ENCODE peak calls at places on chromosomes 3 and 15, in four cellular contexts. X is CD8-positive, alpha-beta memory T cell; J is right cardiac atrium; R is left lung. C is an unnamed sample. For H3K4me1 and H3K27me3, the result is how much of the 10 kb centered on the place peaks cover.

GRCh38 chr3:73094127-73094526 is 32.7 kb downstream of the EBLN2 start:
- DNase-seq in X (no peak), J (no peak), R (no peak), C (no peak)

GRCh38 chr3:182142928-182143327 is 431.2 kb downstream of the SOX2 start:
- DNase-seq in X (no peak), J (no peak), R (no peak), C (no peak)

GRCh38 chr3:2770451-2770850 is 339.7 kb downstream of the IL5RA start:
- DNase-seq in X (no peak), J (no peak), R (no peak), C (no peak)

GRCh38 chr15:65072027-65072426 is 4.2 kb upstream of the RASL12 start:
- DNase-seq in X (no peak), J (no peak), R (no peak), C (no peak)

GRCh38 chr3:193553606-193554005 is 1.1 kb downstream of the ATP13A4 start:
- DNase-seq in X (no peak), J (no peak), R (no peak), C (no peak)

GRCh38 chr15:59940928-59941327 is 63.2 kb upstream of the FOXB1 start:
- DNase-seq in X (no peak), J (no peak), R (no peak), C (no peak)

GRCh38 chr15:34754674-34755418 is at the start of gene GJD2:
- DNase-seq in X (no peak), J (peak), R (peak), C (no peak)

GRCh38 chr3:130787422-130788068 is 40.9 kb upstream of the PIK3R4 start:
- DNase-seq in X (no peak), J (no peak), R (no peak), C (no peak)

GRCh38 chr15:50247819-50248650 is 17.5 kb downstream of the HDC start:
- DNase-seq in X (no peak), J (peak), R (peak), C (peak)

GRCh38 chr15:25783607-25784131 is 79.5 kb downstream of the ATP10A start:
- DNase-seq in X (peak), J (no peak), R (no peak), C (peak)

GRCh38 chr3:191051037-191051436 is 148.0 kb upstream of the OSTN start:
- DNase-seq in X (no peak), J (no peak), R (no peak), C (no peak)

GRCh38 chr3:116842254-116842957 is 132.8 kb downstream of the TUSC7 start:
- DNase-seq in X (no peak), J (no peak), R (no peak), C (no peak)

GRCh38 chr3:43695443-43695842 is 4.7 kb downstream of the ABHD5 start:
- DNase-seq in X (no peak), J (no peak), R (no peak), C (no peak)

GRCh38 chr15:48331796-48332641 is 790 bp downstream of the DUT start:
- DNase-seq in X (peak), J (no peak), R (peak), C (peak)

GRCh38 chr3:69791111-69791510 is 51.8 kb downstream of the MITF start:
- DNase-seq in X (no peak), J (peak), R (peak), C (no peak)

GRCh38 chr3:151856106-151856505 is 17.3 kb upstream of the SUCNR1 start:
- DNase-seq in X (no peak), J (no peak), R (no peak), C (no peak)

GRCh38 chr3:27219127-27219860 is 149.9 kb downstream of the NEK10 start:
- DNase-seq in X (no peak), J (no peak), R (no peak), C (no peak)

GRCh38 chr3:17979248-17979647 is 236.8 kb upstream of the TBC1D5 start:
- DNase-seq in X (no peak), J (peak), R (no peak), C (no peak)

GRCh38 chr3:115658337-115659181 is 35.2 kb downstream of the GAP43 start:
- DNase-seq in X (peak), J (peak), R (peak), C (peak)

GRCh38 chr15:40743921-40744809 is 10.9 kb downstream of the RMDN3 start:
- DNase-seq in X (peak), J (peak), R (peak), C (peak)

GRCh38 chr15:39963806-39964205 is 29.9 kb downstream of the EIF2AK4 start:
- DNase-seq in X (no peak), J (no peak), R (no peak), C (no peak)

GRCh38 chr15:99239545-99240198 is 9.7 kb downstream of the TTC23 start:
- DNase-seq in X (no peak), J (no peak), R (no peak), C (no peak)

GRCh38 chr3:66585696-66586095 is 84.9 kb upstream of the LRIG1 start:
- DNase-seq in X (no peak), J (no peak), R (no peak), C (no peak)

GRCh38 chr3:129315386-129315991 is 36.8 kb downstream of the HMCES start:
- DNase-seq in X (peak), J (peak), R (peak), C (peak)

GRCh38 chr3:71564361-71564760 is 19.2 kb downstream of the FOXP1 start:
- DNase-seq in X (no peak), J (no peak), R (no peak), C (no peak)

GRCh38 chr3:72892870-72893269 is 5.0 kb downstream of the GXYLT2 start:
- DNase-seq in X (no peak), J (no peak), R (no peak), C (no peak)

GRCh38 chr15:88465633-88466219 is 1.5 kb downstream of the MRPL46 start:
- DNase-seq in X (no peak), J (no peak), R (no peak), C (no peak)

DNA sequence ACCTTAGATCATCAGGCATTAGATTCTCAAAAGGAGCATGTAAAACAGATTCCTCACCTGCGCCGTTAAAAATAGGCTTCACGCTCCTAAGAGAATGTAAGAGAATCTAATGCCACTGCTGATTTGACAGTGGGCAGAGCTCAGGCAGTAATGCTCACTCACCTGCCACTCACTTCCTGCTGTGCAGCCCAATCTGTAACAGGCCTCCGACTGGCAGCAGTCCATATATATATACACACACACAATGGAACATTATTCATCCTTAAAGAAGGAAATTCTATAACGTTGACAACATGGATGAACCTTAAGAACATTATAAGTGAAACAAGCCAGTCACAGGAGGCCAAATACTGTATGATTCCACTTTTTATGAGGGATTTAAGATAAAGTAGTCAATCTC is 24.5 kb downstream of the ZNF148 start:
- DNase-seq in X (no peak), J (no peak), R (no peak), C (no peak)
- H3K4me1 ChIP-seq in X (under half), J (under half), R (under half), C (under half)

DNA sequence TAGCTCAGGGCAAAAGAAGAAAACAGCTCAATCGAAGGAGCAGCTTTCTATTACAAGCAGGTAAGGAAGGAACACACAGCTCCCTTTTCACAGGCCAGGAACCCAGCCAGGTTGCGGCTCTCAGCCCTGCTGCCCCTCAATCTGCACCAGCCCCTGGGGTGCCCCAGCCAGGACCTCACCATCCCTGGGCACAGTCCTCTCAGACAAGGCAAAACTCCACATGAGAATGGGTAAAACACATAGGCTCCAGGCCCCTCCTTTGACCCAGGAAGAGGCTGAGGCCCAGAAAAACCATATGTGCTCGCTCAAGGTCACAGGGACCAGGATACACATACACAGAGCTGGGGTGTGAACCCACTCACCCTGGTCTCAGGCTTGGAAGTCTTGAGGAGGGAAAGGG is 178.7 kb upstream of the TLE3 start:
- DNase-seq in X (no peak), J (no peak), R (no peak), C (no peak)
- H3K27me3 ChIP-seq in X (under half), J (under half), R (under half), C (under half)

GRCh38 chr15:66270932-66271331 is 17.4 kb upstream of the MEGF11 start:
- DNase-seq in X (no peak), J (no peak), R (no peak), C (no peak)

GRCh38 chr15:66278061-66278460 is 15.3 kb upstream of the DIS3L start:
- DNase-seq in X (no peak), J (no peak), R (no peak), C (no peak)

GRCh38 chr15:66275352-66275751 is 18.0 kb upstream of the DIS3L start:
- DNase-seq in X (no peak), J (no peak), R (no peak), C (no peak)

GRCh38 chr15:66278671-66279070 is 14.7 kb upstream of the DIS3L start:
- DNase-seq in X (no peak), J (no peak), R (no peak), C (no peak)

GRCh38 chr15:66276546-66276945 is 16.8 kb upstream of the DIS3L start:
- DNase-seq in X (no peak), J (no peak), R (no peak), C (no peak)
- H3K27ac ChIP-seq in X (no peak), J (no peak), R (no peak), C (no peak)

DNA sequence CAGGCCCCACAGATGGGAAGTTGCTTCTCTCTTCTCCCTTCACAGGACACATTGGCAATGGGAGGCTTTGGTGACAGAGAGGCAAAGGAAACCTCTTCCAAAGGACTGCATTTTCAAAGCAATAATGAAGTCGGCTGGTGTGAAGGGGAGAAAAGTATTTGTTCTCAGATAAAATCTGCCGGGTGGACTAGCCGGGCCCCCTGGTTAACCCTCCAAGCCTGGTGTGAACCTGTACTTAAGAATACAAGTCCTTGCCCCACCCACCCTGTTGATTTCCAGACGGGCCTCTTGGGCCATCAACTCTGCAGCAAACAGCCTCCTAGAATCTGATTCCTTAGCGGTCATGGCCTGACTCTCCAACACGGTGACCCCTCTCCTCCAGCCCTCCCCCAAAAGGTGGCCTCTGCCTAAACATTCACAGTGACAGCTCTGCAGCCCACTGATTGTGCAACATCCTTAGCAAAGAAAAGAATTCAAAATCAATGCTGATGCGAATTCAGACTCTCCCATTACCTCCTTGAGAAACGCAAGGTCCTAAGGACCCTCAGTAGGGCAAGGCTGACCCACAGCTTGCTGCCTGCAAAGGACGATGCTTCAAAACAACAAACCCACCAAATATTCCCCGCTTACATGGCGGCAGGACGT is 9.9 kb downstream of the TLE3 start:
- DNase-seq in X (no peak), J (no peak), R (no peak), C (no peak)
- H3K4me1 ChIP-seq in X (half or more), J (under half), R (half or more), C (half or more)

GRCh38 chr3:170078620-170079281 is 41.0 kb downstream of the GPR160 start:
- DNase-seq in X (no peak), J (no peak), R (no peak), C (no peak)
- H3K27me3 ChIP-seq in X (under half), J (under half), R (under half), C (under half)

DNA sequence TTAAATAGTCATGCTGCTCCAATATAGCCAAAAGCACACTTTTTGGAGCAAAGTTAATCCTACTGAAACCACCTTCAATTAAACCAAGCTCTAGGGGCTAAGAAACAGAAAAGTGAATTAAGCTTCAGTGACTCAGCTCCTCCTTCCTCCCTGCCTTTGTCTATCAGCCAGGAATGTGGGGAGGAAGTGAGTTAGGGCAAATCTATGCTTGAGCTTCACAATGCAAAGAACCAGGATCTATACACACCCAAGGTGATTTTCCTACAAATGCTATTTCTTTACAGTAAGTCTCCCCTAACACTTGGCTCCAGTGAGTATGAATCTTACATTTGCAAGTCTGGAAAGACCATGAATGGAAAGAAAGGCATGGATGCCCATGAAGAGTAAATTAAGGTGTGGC is 212.1 kb downstream of the P3H2 start:
- DNase-seq in X (no peak), J (no peak), R (no peak), C (no peak)
- H3K27ac ChIP-seq in X (no peak), J (no peak), R (no peak), C (no peak)

GRCh38 chr3:4162132-4162531 is 141.0 kb upstream of the SETMAR start:
- DNase-seq in X (no peak), J (no peak), R (no peak), C (no peak)
- H3K4me1 ChIP-seq in X (under half), J (under half), R (under half), C (under half)

GRCh38 chr3:187662848-187663407 is 7.3 kb downstream of the SST start:
- DNase-seq in X (no peak), J (no peak), R (no peak), C (no peak)
- H3K27me3 ChIP-seq in X (under half), J (under half), R (under half), C (under half)

DNA sequence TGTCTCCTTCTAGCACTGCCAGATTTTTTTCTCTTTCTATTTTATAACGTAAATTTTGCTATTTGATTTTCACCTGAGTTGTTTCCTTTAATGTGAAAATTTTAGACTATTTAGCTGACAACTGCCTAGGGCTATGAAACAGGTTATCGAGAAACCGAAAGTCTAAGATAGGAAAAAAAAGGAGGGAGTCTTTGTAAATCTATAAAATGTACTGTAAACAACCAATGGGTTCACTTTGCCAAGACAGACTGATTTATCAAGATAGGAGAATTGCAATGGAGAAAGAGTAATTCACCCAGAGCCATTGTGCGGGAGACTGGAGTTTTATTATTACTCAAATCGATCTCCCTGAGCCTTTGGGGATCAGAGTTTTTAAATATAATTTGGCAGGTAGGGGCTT is 50.0 kb downstream of the TM4SF18 start:
- DNase-seq in X (no peak), J (no peak), R (no peak), C (no peak)
- H3K27ac ChIP-seq in X (no peak), J (no peak), R (no peak), C (no peak)